ENCODE peak calls at places on chromosome 2, in four cellular contexts. D is IMR-90, J is H9, I is H1. L is an unnamed sample.

GRCh38 chr2:157895531-157895930 is 19.4 kb upstream of the ACVR1 start:
- DNase-seq in D (peak), J (no peak), I (no peak), L (peak)

GRCh38 chr2:98376301-98376945 is 30.2 kb downstream of the CNGA3 start:
- DNase-seq in D (no peak), J (no peak), I (peak), L (no peak)

GRCh38 chr2:109210431-109211200 is 81.6 kb downstream of the SH3RF3 start:
- DNase-seq in D (peak), J (no peak), I (no peak), L (no peak)

GRCh38 chr2:54808642-54809041 is 85.2 kb downstream of the EML6 start:
- DNase-seq in D (peak), J (no peak), I (no peak), L (no peak)

GRCh38 chr2:11677146-11678055 is 7.4 kb upstream of the NTSR2 start:
- DNase-seq in D (no peak), J (peak), I (peak), L (peak)

GRCh38 chr2:125526093-125526492 is 1129.9 kb upstream of the GYPC start:
- DNase-seq in D (no peak), J (peak), I (no peak), L (peak)

GRCh38 chr2:3516831-3517230 is 2.5 kb downstream of the ADI1 start:
- DNase-seq in D (no peak), J (no peak), I (no peak), L (no peak)

GRCh38 chr2:136107238-136108033 is 10.5 kb downstream of the CXCR4 start:
- DNase-seq in D (no peak), J (no peak), I (no peak), L (no peak)

GRCh38 chr2:88126772-88127637 is 857 bp downstream of the FABP1 start:
- DNase-seq in D (no peak), J (no peak), I (no peak), L (no peak)

GRCh38 chr2:214156971-214157370 is 253.9 kb upstream of the VWC2L start:
- DNase-seq in D (no peak), J (no peak), I (no peak), L (no peak)

GRCh38 chr2:24971300-24971549 is 530 bp downstream of the DNAJC27 start:
- DNase-seq in D (no peak), J (peak), I (no peak), L (no peak)

GRCh38 chr2:25374827-25375226 is 33.1 kb upstream of the DNMT3A start:
- DNase-seq in D (no peak), J (peak), I (no peak), L (no peak)

GRCh38 chr2:11248-11941 is 34.9 kb downstream of the FAM110C start:
- DNase-seq in D (peak), J (peak), I (peak), L (peak)

GRCh38 chr2:237632991-237633629 is 5.7 kb downstream of the LRRFIP1 start:
- DNase-seq in D (no peak), J (no peak), I (no peak), L (no peak)

GRCh38 chr2:127627740-127628571 is 18.0 kb upstream of the GPR17 start:
- DNase-seq in D (no peak), J (no peak), I (no peak), L (no peak)

GRCh38 chr2:62038980-62039771 is 133.7 kb downstream of the COMMD1 start:
- DNase-seq in D (peak), J (no peak), I (no peak), L (no peak)

GRCh38 chr2:175726213-175726612 is 275.9 kb downstream of the LNPK start:
- DNase-seq in D (peak), J (no peak), I (no peak), L (no peak)

GRCh38 chr2:175732523-175732922 is 269.5 kb downstream of the LNPK start:
- DNase-seq in D (no peak), J (no peak), I (no peak), L (no peak)

GRCh38 chr2:175729049-175729706 is 272.9 kb downstream of the LNPK start:
- DNase-seq in D (no peak), J (no peak), I (no peak), L (no peak)

GRCh38 chr2:175734679-175735078 is 267.4 kb downstream of the LNPK start:
- DNase-seq in D (no peak), J (no peak), I (no peak), L (no peak)

DNA sequence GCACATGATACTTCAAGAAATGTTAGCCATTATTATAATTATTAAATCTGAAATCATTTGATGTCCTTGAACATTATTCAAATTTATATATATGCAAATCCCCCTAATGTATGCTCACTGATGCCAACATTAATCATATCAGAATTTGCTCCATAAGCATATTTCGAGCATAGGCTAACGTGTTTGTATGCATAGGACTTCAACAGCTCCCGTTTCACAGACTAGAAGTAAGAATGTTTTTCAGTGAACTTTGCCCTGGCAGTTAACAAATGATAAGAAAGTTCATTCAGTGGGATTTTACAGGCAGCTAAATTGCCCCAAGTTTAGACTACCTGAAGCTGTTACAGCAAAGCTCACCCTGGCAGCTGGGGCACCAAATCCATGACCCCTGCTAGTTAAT is 272.0 kb downstream of the LNPK start:
- DNase-seq in D (no peak), J (no peak), I (no peak), L (no peak)
- H4K5ac ChIP-seq in D (no peak), J (no peak), I (no peak), L (no peak)

DNA sequence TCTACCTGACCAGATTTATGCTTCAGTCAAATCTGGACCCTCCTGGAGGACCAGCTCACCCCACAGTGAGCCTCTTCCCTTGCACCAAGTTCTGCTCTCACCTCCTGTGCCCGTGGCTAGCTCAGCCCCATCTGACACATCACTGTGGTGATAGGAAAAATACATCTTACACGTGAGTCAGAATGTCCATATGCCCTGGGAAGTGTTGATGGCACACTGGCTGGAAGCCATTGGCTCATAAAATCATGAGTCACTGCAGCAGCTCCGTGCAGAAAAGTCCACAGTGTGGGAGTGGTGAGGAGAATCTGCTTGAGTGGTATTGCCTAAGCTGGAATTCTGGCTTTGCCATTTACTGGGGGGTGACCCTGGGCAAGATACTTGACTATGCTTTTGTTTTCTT is 42.6 kb upstream of the RAPGEF4 start:
- DNase-seq in D (peak), J (no peak), I (no peak), L (no peak)
- H2BK5ac ChIP-seq in D (peak), J (no peak), I (no peak), L (no peak)

DNA sequence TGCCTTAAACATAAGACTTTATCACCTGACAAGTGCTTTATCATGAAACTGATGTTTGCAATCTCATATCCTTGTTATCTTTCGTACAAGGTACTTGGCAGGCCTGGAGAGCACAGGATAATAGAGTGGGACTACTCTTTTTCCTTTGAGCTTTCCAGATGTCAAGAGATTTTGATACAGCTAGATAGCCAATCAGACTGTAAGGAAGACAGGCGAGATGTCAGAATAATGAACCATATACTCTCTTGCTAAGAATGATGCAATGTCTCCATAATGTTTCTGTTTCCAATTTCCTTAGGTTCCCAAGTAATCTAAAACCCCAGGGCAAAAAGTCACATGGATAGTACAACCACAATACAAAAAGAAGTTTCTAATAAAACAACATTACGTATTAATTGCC is 313.1 kb downstream of the PDE11A start:
- DNase-seq in D (no peak), J (no peak), I (no peak), L (peak)
- H4K5ac ChIP-seq in D (no peak), J (no peak), I (no peak), L (no peak)

GRCh38 chr2:14632133-14632936 is at the start of gene LRATD1:
- DNase-seq in D (peak), J (peak), I (peak), L (peak)

GRCh38 chr2:14634223-14634884 is 1.8 kb downstream of the LRATD1 start:
- DNase-seq in D (peak), J (peak), I (peak), L (peak)

GRCh38 chr2:14633451-14634211 is 1.1 kb downstream of the LRATD1 start:
- DNase-seq in D (no peak), J (peak), I (peak), L (peak)

GRCh38 chr2:14633031-14633430 is 514 bp downstream of the LRATD1 start:
- DNase-seq in D (no peak), J (no peak), I (peak), L (peak)

GRCh38 chr2:14631676-14632075 is 841 bp upstream of the LRATD1 start:
- DNase-seq in D (no peak), J (no peak), I (no peak), L (no peak)
- H2BK5ac ChIP-seq in D (no peak), J (no peak), I (no peak), L (no peak)

GRCh38 chr2:150350500-150350899 is 137.0 kb downstream of the RND3 start:
- DNase-seq in D (no peak), J (no peak), I (no peak), L (no peak)

GRCh38 chr2:150341982-150342680 is 145.3 kb downstream of the RND3 start:
- DNase-seq in D (no peak), J (no peak), I (no peak), L (no peak)

GRCh38 chr2:150351922-150352321 is 135.5 kb downstream of the RND3 start:
- DNase-seq in D (no peak), J (no peak), I (no peak), L (no peak)

DNA sequence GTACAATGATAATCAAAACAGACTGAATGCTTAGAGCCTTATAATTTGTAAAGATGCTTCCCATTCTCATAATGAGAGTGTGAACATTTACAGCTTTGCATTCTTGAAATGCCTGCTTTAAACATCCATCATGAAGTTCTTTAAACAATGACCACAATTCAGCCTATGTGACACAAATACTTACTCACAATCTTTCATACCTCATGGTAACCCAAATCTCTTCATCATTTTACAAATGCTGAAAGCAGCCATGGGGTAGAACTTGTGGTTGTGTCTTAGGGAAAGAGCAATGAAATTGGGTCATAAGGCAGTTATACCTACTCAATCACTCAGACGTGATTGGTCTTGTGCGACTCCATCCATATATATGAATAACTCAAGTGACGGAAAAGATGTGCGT is 140.7 kb downstream of the RND3 start:
- DNase-seq in D (no peak), J (no peak), I (no peak), L (no peak)
- H4K5ac ChIP-seq in D (no peak), J (no peak), I (no peak), L (no peak)

DNA sequence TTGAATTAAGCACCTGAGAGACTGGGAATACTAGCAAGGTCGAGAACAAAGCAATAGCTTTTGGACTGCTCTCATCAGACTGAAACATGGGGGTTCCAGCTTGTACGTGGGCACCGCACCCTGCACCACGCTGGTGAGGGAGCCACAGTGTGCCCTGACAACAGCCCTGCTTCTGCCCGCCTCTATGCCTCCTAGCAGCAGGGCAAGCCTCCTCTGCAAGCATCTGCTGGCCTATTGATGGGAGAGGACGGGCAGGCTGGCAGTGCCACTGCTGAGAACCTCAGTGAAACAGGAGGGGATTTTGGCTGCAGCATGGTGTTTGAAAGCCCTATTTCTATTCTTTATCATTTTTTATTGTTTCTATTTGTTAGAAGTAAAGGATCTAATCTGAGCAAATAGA is 146.1 kb upstream of the OTOS start:
- DNase-seq in D (no peak), J (no peak), I (no peak), L (no peak)
- H2BK5ac ChIP-seq in D (no peak), J (no peak), I (no peak), L (no peak)

DNA sequence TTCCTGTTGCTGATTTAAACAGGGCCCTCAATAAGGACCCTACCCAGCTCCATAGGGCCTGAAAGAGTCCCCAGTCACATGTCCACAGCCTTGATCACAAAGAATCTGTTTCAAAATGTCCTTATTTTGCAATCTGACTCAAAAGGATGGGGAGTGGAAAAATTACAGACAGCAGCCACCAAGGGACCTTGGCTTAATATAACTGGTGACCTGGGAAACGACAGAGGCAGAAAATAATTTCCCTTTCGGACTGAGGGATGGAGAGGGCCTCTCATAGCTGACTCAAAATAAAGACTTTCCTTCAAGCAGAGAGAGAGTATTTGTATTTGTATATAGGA is 119.6 kb upstream of the STPG4 start:
- DNase-seq in D (no peak), J (no peak), I (no peak), L (no peak)
- H4K5ac ChIP-seq in D (peak), J (no peak), I (no peak), L (no peak)

GRCh38 chr2:103788875-103789715 is 1027.3 kb downstream of the TMEM182 start:
- DNase-seq in D (no peak), J (peak), I (no peak), L (peak)

GRCh38 chr2:103792039-103792438 is 1030.2 kb downstream of the TMEM182 start:
- DNase-seq in D (no peak), J (peak), I (peak), L (peak)

GRCh38 chr2:103785432-103785831 is 1023.6 kb downstream of the TMEM182 start:
- DNase-seq in D (no peak), J (no peak), I (no peak), L (peak)

GRCh38 chr2:103788346-103788745 is 1026.5 kb downstream of the TMEM182 start:
- DNase-seq in D (no peak), J (no peak), I (no peak), L (no peak)

DNA sequence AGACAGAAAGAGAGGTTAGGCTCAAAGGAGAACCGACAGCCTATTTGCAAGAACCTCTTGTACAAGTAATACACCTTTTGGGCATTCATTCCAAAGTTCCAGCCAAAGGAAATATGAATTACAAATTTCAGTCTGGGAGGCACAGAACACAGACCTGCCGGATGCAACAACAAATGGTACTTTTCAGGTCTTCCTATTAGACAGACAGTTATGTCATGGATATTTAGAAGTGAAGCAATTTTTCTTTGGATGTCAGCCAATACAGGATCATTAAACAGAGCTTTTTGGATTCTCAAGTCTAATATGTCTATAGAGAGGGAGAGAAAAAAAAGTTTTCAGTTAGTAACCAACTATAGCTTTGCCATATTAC is 1027.9 kb downstream of the TMEM182 start:
- DNase-seq in D (no peak), J (no peak), I (no peak), L (no peak)
- H2BK5ac ChIP-seq in D (no peak), J (no peak), I (no peak), L (no peak)

DNA sequence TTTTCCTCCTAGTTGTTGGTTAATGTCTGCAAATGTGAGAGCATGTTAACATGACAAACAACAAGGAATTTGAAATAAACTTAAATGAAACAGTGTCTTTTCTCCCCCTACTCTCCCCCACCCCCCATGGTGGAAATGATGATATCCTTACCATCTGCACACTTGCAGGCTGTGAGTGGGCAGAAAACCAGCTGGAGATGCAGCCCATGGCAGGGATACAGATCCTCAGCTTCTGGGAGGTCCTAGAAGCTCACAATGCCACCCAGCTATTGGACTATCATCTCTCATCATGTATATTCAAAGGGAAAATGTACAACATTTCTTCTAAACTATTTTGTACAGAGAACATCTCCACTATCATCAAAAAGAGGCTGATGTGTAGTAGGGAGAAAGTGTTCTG is 196.8 kb downstream of the SLC8A1 start:
- DNase-seq in D (no peak), J (no peak), I (no peak), L (no peak)
- H4K5ac ChIP-seq in D (no peak), J (no peak), I (no peak), L (no peak)